ENCODE peak calls at places on chromosomes 11 and 22, in eight cellular contexts. One of them, this sample, is unnamed.

GRCh38 chr22:49959782-49960158 is 802 bp upstream of the PIM3 start:
- DNase-seq in RPMI7951: peak; percentile 44
- DNase-seq in activated CD4-positive, alpha-beta T cell treated with anti-CD3 and anti-CD28 coated beads, Interleukin-2, amount 50 U/mL, for 48 hours: peak; percentile 59
- DNase-seq in RPMI8226: no peak
- DNase-seq in endothelial cell: no peak
- DNase-seq in stomach: peak; percentile 66
- DNase-seq in NCI-H1092: no peak
- DNase-seq in activated gamma-delta T cell treated with Interleukin-2 at 50 U/mL for 16 hours: no peak
- DNase-seq in this sample: peak; percentile 79

GRCh38 chr11:57327721-57328120 is 3.0 kb upstream of the TNKS1BP1 start:
- DNase-seq in RPMI8226: no peak
- DNase-seq in activated gamma-delta T cell treated with Interleukin-2 at 50 U/mL for 16 hours: no peak
- DNase-seq in activated CD4-positive, alpha-beta T cell treated with anti-CD3 and anti-CD28 coated beads, Interleukin-2, amount 50 U/mL, for 48 hours: no peak
- DNase-seq in NCI-H1092: no peak
- DNase-seq in RPMI7951: no peak
- DNase-seq in endothelial cell: no peak
- DNase-seq in stomach: no peak
- DNase-seq in this sample: no peak

GRCh38 chr22:25747245-25747944 is 5.4 kb downstream of the MYO18B start:
- DNase-seq in endothelial cell: no peak
- DNase-seq in RPMI7951: peak; percentile 98
- DNase-seq in RPMI8226: no peak
- DNase-seq in NCI-H1092: no peak
- DNase-seq in activated CD4-positive, alpha-beta T cell treated with anti-CD3 and anti-CD28 coated beads, Interleukin-2, amount 50 U/mL, for 48 hours: no peak
- DNase-seq in stomach: peak; percentile 74
- DNase-seq in activated gamma-delta T cell treated with Interleukin-2 at 50 U/mL for 16 hours: no peak
- DNase-seq in this sample: no peak

GRCh38 chr22:23632178-23632577 is at the start of gene DRICH1:
- DNase-seq in NCI-H1092: no peak
- DNase-seq in RPMI7951: no peak
- DNase-seq in endothelial cell: no peak
- DNase-seq in activated gamma-delta T cell treated with Interleukin-2 at 50 U/mL for 16 hours: peak; percentile 18
- DNase-seq in RPMI8226: no peak
- DNase-seq in activated CD4-positive, alpha-beta T cell treated with anti-CD3 and anti-CD28 coated beads, Interleukin-2, amount 50 U/mL, for 48 hours: no peak
- DNase-seq in stomach: no peak
- DNase-seq in this sample: no peak

GRCh38 chr11:2539761-2540520 is 95.1 kb downstream of the KCNQ1 start:
- DNase-seq in stomach: no peak
- DNase-seq in activated CD4-positive, alpha-beta T cell treated with anti-CD3 and anti-CD28 coated beads, Interleukin-2, amount 50 U/mL, for 48 hours: no peak
- DNase-seq in NCI-H1092: peak; percentile 24
- DNase-seq in activated gamma-delta T cell treated with Interleukin-2 at 50 U/mL for 16 hours: no peak
- DNase-seq in endothelial cell: no peak
- DNase-seq in RPMI7951: no peak
- DNase-seq in RPMI8226: no peak
- DNase-seq in this sample: no peak

GRCh38 chr22:44733426-44734106 is 18.8 kb upstream of the ARHGAP8 start:
- DNase-seq in NCI-H1092: no peak
- DNase-seq in activated CD4-positive, alpha-beta T cell treated with anti-CD3 and anti-CD28 coated beads, Interleukin-2, amount 50 U/mL, for 48 hours: no peak
- DNase-seq in endothelial cell: no peak
- DNase-seq in activated gamma-delta T cell treated with Interleukin-2 at 50 U/mL for 16 hours: no peak
- DNase-seq in RPMI7951: no peak
- DNase-seq in RPMI8226: no peak
- DNase-seq in stomach: no peak
- DNase-seq in this sample: no peak

GRCh38 chr11:7967097-7967496 is 1.9 kb upstream of the NLRP10 start:
- DNase-seq in NCI-H1092: no peak
- DNase-seq in stomach: no peak
- DNase-seq in RPMI8226: no peak
- DNase-seq in endothelial cell: no peak
- DNase-seq in activated CD4-positive, alpha-beta T cell treated with anti-CD3 and anti-CD28 coated beads, Interleukin-2, amount 50 U/mL, for 48 hours: no peak
- DNase-seq in activated gamma-delta T cell treated with Interleukin-2 at 50 U/mL for 16 hours: no peak
- DNase-seq in RPMI7951: no peak
- DNase-seq in this sample: no peak

GRCh38 chr11:42012261-42012660 is 552.8 kb upstream of the LRRC4C start:
- DNase-seq in endothelial cell: no peak
- DNase-seq in RPMI7951: no peak
- DNase-seq in stomach: no peak
- DNase-seq in activated gamma-delta T cell treated with Interleukin-2 at 50 U/mL for 16 hours: no peak
- DNase-seq in RPMI8226: no peak
- DNase-seq in NCI-H1092: no peak
- DNase-seq in activated CD4-positive, alpha-beta T cell treated with anti-CD3 and anti-CD28 coated beads, Interleukin-2, amount 50 U/mL, for 48 hours: no peak
- DNase-seq in this sample: no peak

GRCh38 chr11:46952553-46952952 is 16.0 kb downstream of the CSTPP1 start:
- DNase-seq in NCI-H1092: no peak
- DNase-seq in stomach: no peak
- DNase-seq in RPMI7951: no peak
- DNase-seq in activated CD4-positive, alpha-beta T cell treated with anti-CD3 and anti-CD28 coated beads, Interleukin-2, amount 50 U/mL, for 48 hours: no peak
- DNase-seq in endothelial cell: no peak
- DNase-seq in RPMI8226: no peak
- DNase-seq in activated gamma-delta T cell treated with Interleukin-2 at 50 U/mL for 16 hours: no peak
- DNase-seq in this sample: no peak

GRCh38 chr11:32388871-32389770 is 46.2 kb downstream of the WT1 start:
- DNase-seq in endothelial cell: no peak
- DNase-seq in NCI-H1092: no peak
- DNase-seq in activated CD4-positive, alpha-beta T cell treated with anti-CD3 and anti-CD28 coated beads, Interleukin-2, amount 50 U/mL, for 48 hours: no peak
- DNase-seq in RPMI8226: no peak
- DNase-seq in activated gamma-delta T cell treated with Interleukin-2 at 50 U/mL for 16 hours: no peak
- DNase-seq in RPMI7951: no peak
- DNase-seq in stomach: no peak
- DNase-seq in this sample: no peak

GRCh38 chr11:70437111-70437784 is 38.9 kb downstream of the CTTN start:
- DNase-seq in stomach: no peak
- DNase-seq in activated CD4-positive, alpha-beta T cell treated with anti-CD3 and anti-CD28 coated beads, Interleukin-2, amount 50 U/mL, for 48 hours: no peak
- DNase-seq in activated gamma-delta T cell treated with Interleukin-2 at 50 U/mL for 16 hours: no peak
- DNase-seq in RPMI8226: no peak
- DNase-seq in NCI-H1092: no peak
- DNase-seq in RPMI7951: no peak
- DNase-seq in endothelial cell: no peak
- DNase-seq in this sample: no peak

GRCh38 chr11:37657645-37658044 is 1059.6 kb upstream of the RAG2 start:
- DNase-seq in endothelial cell: no peak
- DNase-seq in RPMI7951: no peak
- DNase-seq in activated gamma-delta T cell treated with Interleukin-2 at 50 U/mL for 16 hours: no peak
- DNase-seq in activated CD4-positive, alpha-beta T cell treated with anti-CD3 and anti-CD28 coated beads, Interleukin-2, amount 50 U/mL, for 48 hours: no peak
- DNase-seq in RPMI8226: no peak
- DNase-seq in NCI-H1092: no peak
- DNase-seq in stomach: no peak
- DNase-seq in this sample: no peak

GRCh38 chr11:10908215-10908990 is 50.5 kb upstream of the ZBED5 start:
- DNase-seq in activated gamma-delta T cell treated with Interleukin-2 at 50 U/mL for 16 hours: no peak
- DNase-seq in NCI-H1092: no peak
- DNase-seq in activated CD4-positive, alpha-beta T cell treated with anti-CD3 and anti-CD28 coated beads, Interleukin-2, amount 50 U/mL, for 48 hours: no peak
- DNase-seq in RPMI7951: peak; percentile 95
- DNase-seq in RPMI8226: no peak
- DNase-seq in stomach: no peak
- DNase-seq in endothelial cell: no peak
- DNase-seq in this sample: no peak